ENCODE peak calls at places on chromosomes 2 and 18, in nine cellular contexts. R is tibial artery; C is neural progenitor cell; G is naive thymus-derived CD4-positive, alpha-beta T cell; O is cardiac muscle cell; F is SJCRH30; N is SK-N-SH; B is heart left ventricle; Q is ovary. K is an unnamed sample. For H3K4me1, the result is how much of the 10 kb centered on the place peaks cover.

GRCh38 chr18:64888956-64889355 is 740.1 kb upstream of the LINC00305 start:
- DNase-seq in R (no peak), C (no peak), G (no peak), O (no peak), F (no peak), N (no peak), B (no peak), Q (no peak), K (no peak)

GRCh38 chr2:162817921-162818320 is 20.6 kb downstream of the KCNH7 start:
- DNase-seq in R (no peak), C (no peak), G (no peak), O (no peak), F (no peak), N (no peak), B (no peak), Q (no peak), K (no peak)

GRCh38 chr2:239149501-239149900 is 251.3 kb downstream of the HDAC4 start:
- DNase-seq in R (peak), C (no peak), G (no peak), O (no peak), F (no peak), N (no peak), B (peak), Q (peak), K (peak)

GRCh38 chr2:133972786-133973185 is 281.1 kb upstream of the MGAT5 start:
- DNase-seq in R (no peak), C (no peak), G (no peak), O (no peak), F (no peak), N (no peak), B (no peak), Q (no peak), K (no peak)

GRCh38 chr2:237243487-237243886 is 157.8 kb downstream of the COPS8 start:
- DNase-seq in R (no peak), C (no peak), G (no peak), O (no peak), F (no peak), N (no peak), B (no peak), Q (no peak), K (no peak)

GRCh38 chr2:26780203-26780760 is 5.6 kb upstream of the CENPA start:
- DNase-seq in R (no peak), C (no peak), G (no peak), O (no peak), F (no peak), N (no peak), B (no peak), Q (no peak), K (no peak)

GRCh38 chr2:191183516-191183915 is 32.7 kb upstream of the STAT4 start:
- DNase-seq in R (no peak), C (no peak), G (no peak), O (no peak), F (no peak), N (no peak), B (no peak), Q (no peak), K (no peak)

GRCh38 chr2:115596659-115597375 is 1154.4 kb downstream of the DPP10 start:
- DNase-seq in R (no peak), C (no peak), G (no peak), O (no peak), F (no peak), N (no peak), B (no peak), Q (no peak), K (no peak)

GRCh38 chr2:32039447-32040219 is at the start of gene DPY30:
- DNase-seq in R (peak), C (peak), G (peak), O (peak), F (peak), N (peak), B (peak), Q (peak), K (peak)

GRCh38 chr18:79283341-79283879 is 112.3 kb upstream of the NFATC1 start:
- DNase-seq in R (no peak), C (no peak), G (no peak), O (no peak), F (no peak), N (peak), B (no peak), Q (no peak), K (no peak)

GRCh38 chr2:204900910-204901309 is 355.6 kb downstream of the PARD3B start:
- DNase-seq in R (peak), C (no peak), G (no peak), O (no peak), F (no peak), N (no peak), B (peak), Q (no peak), K (no peak)

GRCh38 chr18:58288922-58289797 is 245.1 kb downstream of the NEDD4L start:
- DNase-seq in R (no peak), C (peak), G (no peak), O (peak), F (peak), N (no peak), B (no peak), Q (no peak), K (no peak)

GRCh38 chr2:39608690-39609457 is 56.8 kb upstream of the TMEM178A start:
- DNase-seq in R (no peak), C (peak), G (no peak), O (peak), F (no peak), N (no peak), B (no peak), Q (no peak), K (no peak)

GRCh38 chr18:35771172-35771571 is 189.6 kb downstream of the GALNT1 start:
- DNase-seq in R (no peak), C (no peak), G (no peak), O (no peak), F (no peak), N (no peak), B (no peak), Q (no peak), K (no peak)

GRCh38 chr2:1728821-1729220 is 15.5 kb downstream of the PXDN start:
- DNase-seq in R (peak), C (peak), G (no peak), O (peak), F (peak), N (peak), B (no peak), Q (no peak), K (peak)

GRCh38 chr2:5330961-5331360 is 361.2 kb upstream of the SOX11 start:
- DNase-seq in R (no peak), C (no peak), G (no peak), O (no peak), F (no peak), N (no peak), B (no peak), Q (no peak), K (no peak)

GRCh38 chr2:239192456-239192855 is 208.4 kb downstream of the HDAC4 start:
- DNase-seq in R (peak), C (no peak), G (no peak), O (no peak), F (no peak), N (no peak), B (no peak), Q (no peak), K (peak)

GRCh38 chr18:79600596-79600995 is 79.0 kb upstream of the CTDP1 start:
- DNase-seq in R (peak), C (no peak), G (no peak), O (no peak), F (no peak), N (no peak), B (no peak), Q (no peak), K (no peak)

GRCh38 chr2:129347486-129348217 is 631.8 kb upstream of the RAB6C start:
- DNase-seq in R (no peak), C (no peak), G (no peak), O (no peak), F (no peak), N (no peak), B (no peak), Q (no peak), K (no peak)
- H3K4me3 ChIP-seq in R (no peak), C (no peak), G (no peak), O (no peak), F (no peak), N (no peak), B (no peak), Q (no peak), K (no peak)

GRCh38 chr18:75208055-75208835 is 694 bp downstream of the PTGR3 start:
- DNase-seq in R (peak), C (peak), G (peak), O (peak), F (peak), N (peak), B (peak), Q (peak), K (peak)
- H3K27ac ChIP-seq in R (peak), C (no peak), G (peak), O (peak), F (peak), N (peak), B (peak), Q (peak), K (peak)

GRCh38 chr2:68371581-68371980 is 6.5 kb downstream of the PLEK start:
- DNase-seq in R (no peak), C (no peak), G (no peak), O (no peak), F (no peak), N (no peak), B (no peak), Q (no peak), K (no peak)
- H3K4me1 ChIP-seq in R (under half), C (under half), G (under half), O (under half), F (under half), N (under half), B (under half), Q (under half), K (under half)

DNA sequence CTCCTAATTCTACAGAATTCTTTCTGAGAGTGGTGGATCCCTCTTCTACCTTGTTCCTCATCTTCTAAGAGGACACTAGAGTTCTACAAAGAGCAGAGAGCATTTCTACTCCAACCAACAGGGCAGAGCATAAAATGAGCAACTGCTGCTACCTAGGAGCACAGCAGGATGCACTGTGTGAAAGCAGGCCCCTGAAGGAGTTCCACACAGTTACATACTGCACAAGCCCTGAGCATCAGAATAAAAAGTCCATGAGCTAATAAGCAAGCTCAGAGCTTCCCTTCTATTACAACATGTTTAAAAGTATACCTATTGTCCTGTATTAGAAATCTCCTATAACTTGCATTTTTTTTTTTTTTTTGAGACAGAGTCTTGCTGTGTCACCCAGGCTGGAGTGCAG is 8.4 kb downstream of the FHL2 start:
- DNase-seq in R (peak), C (no peak), G (no peak), O (no peak), F (no peak), N (no peak), B (no peak), Q (no peak), K (no peak)
- H3K4me3 ChIP-seq in R (no peak), C (no peak), G (no peak), O (no peak), F (no peak), N (no peak), B (no peak), Q (no peak), K (no peak)

GRCh38 chr2:100857915-100858314 is 38.0 kb downstream of the NPAS2 start:
- DNase-seq in R (no peak), C (no peak), G (no peak), O (no peak), F (no peak), N (no peak), B (no peak), Q (no peak), K (no peak)
- H3K27ac ChIP-seq in R (no peak), C (no peak), G (no peak), O (no peak), F (no peak), N (no peak), B (no peak), Q (no peak), K (no peak)

DNA sequence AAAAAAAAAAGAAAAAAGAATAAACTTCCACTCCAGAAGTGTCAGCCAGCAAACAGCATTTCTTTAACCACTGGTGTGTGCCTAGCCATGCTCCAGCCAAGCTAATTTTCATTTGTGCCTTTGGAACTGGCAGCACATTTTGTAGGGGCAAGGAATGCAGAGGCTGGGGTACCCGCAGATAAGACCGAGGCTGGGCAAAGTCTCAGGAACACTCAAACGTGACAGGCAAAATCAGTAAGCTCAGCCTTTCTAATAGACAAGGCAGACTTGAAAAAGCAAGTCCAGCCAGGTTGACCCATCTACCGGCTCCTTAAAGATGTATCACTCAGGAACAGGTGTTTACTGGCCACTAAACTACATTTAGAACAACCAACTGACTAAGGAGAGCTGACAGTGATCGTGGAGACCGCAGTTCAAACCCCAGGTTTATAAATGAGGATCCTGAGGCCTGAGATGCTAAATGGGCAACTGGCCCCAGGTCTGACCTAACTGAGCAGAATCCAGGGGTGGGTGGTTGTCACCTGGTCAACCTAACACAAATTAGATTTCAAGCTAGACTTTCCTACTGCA is 16.7 kb downstream of the NFE2L2 start:
- DNase-seq in R (no peak), C (no peak), G (no peak), O (no peak), F (no peak), N (no peak), B (no peak), Q (no peak), K (no peak)
- H3K4me1 ChIP-seq in R (half or more), C (under half), G (half or more), O (under half), F (under half), N (under half), B (under half), Q (under half), K (under half)

GRCh38 chr2:9769171-9770005 is 73.9 kb upstream of the TAF1B start:
- DNase-seq in R (peak), C (peak), G (no peak), O (no peak), F (no peak), N (peak), B (no peak), Q (no peak), K (no peak)
- H3K4me3 ChIP-seq in R (no peak), C (no peak), G (no peak), O (no peak), F (no peak), N (no peak), B (no peak), Q (no peak), K (no peak)

GRCh38 chr2:70029814-70030409 is 57.4 kb upstream of the PCBP1 start:
- DNase-seq in R (peak), C (peak), G (no peak), O (peak), F (no peak), N (peak), B (peak), Q (peak), K (peak)
- H3K27ac ChIP-seq in R (peak), C (peak), G (no peak), O (peak), F (no peak), N (peak), B (peak), Q (peak), K (peak)

GRCh38 chr2:160292225-160292624 is 92.2 kb upstream of the ITGB6 start:
- DNase-seq in R (no peak), C (no peak), G (no peak), O (no peak), F (no peak), N (no peak), B (no peak), Q (no peak), K (no peak)
- H3K4me1 ChIP-seq in R (half or more), C (under half), G (under half), O (under half), F (under half), N (under half), B (under half), Q (under half), K (under half)

K was measured in uterus.